ENCODE peak calls at places on chromosome 7, in six cellular contexts. G is GM12878, J is HepG2, H is GM12891, O is K562, S is H1. I is an unnamed sample.

GRCh38 chr7:46360811-46361210 is 439.7 kb upstream of the IGFBP3 start:
- DNase-seq in J (no peak), S (no peak), O (no peak), G (no peak), H (no peak), I (no peak)

GRCh38 chr7:148045521-148045920 is 545.0 kb upstream of the C7orf33 start:
- DNase-seq in S (no peak), H (no peak), J (no peak), O (no peak), G (no peak), I (no peak)

GRCh38 chr7:130721486-130722277 is 12.3 kb downstream of the KLF14 start:
- DNase-seq in O (peak; percentile 77), S (peak; percentile 60), J (peak; percentile 49), G (no peak), H (no peak), I (no peak)

GRCh38 chr7:2325028-2325625 is 10.9 kb upstream of the SNX8 start:
- DNase-seq in J (no peak), G (no peak), S (no peak), H (no peak), O (no peak), I (no peak)

GRCh38 chr7:123580406-123581161 is 21.0 kb upstream of the ASB15 start:
- DNase-seq in O (peak; percentile 43), S (no peak), J (peak; percentile 46), H (no peak), G (no peak), I (no peak)

GRCh38 chr7:152462995-152463713 is 27.4 kb upstream of the KMT2C start:
- DNase-seq in J (no peak), O (no peak), S (peak; percentile 89), H (no peak), G (no peak), I (no peak)

GRCh38 chr7:106190589-106191330 is 78.6 kb upstream of the SYPL1 start:
- DNase-seq in O (no peak), S (no peak), H (no peak), G (no peak), J (no peak), I (no peak)

GRCh38 chr7:28155019-28155660 is 25.5 kb downstream of the JAZF1 start:
- DNase-seq in S (no peak), H (peak; percentile 35), J (no peak), G (peak; percentile 78), O (no peak), I (no peak)

GRCh38 chr7:28847681-28848080 is 110.4 kb downstream of the TRIL start:
- DNase-seq in G (no peak), H (no peak), J (no peak), O (no peak), S (no peak), I (no peak)

GRCh38 chr7:112946350-112946749 is 140.3 kb downstream of the GPR85 start:
- DNase-seq in S (no peak), O (no peak), G (no peak), H (no peak), J (no peak), I (no peak)

DNA sequence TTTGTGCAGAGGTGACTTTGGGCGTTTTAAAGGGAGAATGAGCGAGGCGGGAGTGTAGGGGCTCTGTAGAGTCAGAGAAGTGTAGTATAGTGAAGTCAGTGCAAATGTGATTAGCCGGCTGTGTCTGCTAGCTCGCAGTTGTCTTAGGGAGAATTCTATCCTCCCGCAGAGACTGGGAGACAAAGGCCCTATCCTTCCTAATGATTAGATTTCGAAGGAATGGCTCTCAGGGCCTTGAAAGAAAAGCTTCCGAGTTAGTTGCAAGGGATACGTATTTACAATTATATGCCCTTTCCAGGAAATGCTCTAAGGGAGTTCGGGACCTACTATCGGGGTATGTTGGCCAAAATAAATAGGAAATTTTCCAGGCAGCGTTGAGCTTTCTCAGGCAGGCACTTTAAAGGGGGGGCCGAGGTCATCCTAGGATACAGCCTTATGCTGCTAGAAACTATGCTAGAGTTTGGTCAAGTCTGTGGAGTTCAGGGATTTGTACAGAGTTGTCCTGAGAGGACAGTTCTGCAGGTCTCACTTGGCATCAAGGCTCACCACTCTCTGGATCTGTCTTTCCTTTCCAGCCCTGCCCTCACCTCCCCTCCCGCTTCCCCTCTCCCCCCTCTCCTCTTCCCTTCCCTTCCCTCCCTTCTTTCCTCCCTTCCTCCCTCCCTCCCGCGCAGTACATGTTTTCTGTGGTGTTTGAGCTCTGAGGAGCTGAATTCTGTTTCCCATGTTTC is 850 bp downstream of the MRPL32 start:
- DNase-seq in G (no peak), J (no peak), H (no peak), S (no peak), O (peak; percentile 36), I (no peak)
- TF ChIP-seq TAF1 in G (no peak), J (no peak), H (no peak), S (no peak), O (no peak), I (no peak)

DNA sequence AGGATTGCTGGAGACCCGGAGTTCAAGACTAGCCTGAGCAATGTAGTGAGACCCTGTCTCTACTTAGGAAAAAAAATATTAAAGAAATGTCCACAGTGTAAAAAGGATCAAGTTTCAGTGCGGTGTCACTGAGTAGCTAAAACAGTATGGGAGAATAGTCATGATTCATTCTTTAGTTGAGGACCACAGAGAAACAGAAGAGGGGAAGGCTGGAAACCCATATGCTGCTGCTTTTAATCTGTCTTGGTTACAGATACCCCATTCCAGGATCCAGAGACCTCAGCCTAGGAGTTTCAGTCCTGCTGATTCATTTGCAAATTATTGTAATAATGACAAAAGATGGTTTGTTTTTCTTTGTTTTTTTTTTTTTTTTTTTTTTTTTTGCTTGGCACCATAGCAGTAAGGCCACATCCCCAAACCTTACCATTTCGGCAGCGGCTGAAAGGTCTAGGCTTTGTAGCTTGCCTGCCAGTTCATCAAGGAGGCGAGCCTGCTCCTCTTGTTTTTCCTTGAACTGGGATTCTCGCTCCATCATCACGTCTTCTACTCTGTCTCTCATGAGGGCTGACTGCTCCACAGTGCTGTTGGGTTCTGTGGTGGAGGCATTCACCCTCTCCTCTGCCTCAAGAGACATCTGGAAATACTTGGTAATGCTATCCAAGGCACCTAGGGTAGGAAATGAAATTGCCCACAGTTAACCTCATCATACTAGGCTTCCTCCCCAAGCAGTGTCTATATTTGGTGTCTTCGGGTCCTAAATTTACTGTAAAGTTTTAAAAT is 44.2 kb downstream of the DLD start:
- DNase-seq in O (no peak), G (no peak), S (no peak), H (no peak), J (no peak), I (no peak)
- TF ChIP-seq POLR2A in O (peak; percentile 27), G (no peak), S (no peak), H (no peak), J (no peak), I (no peak)

GRCh38 chr7:101854084-101854865 is 36.8 kb downstream of the CUX1 start:
- DNase-seq in G (no peak), J (no peak), S (no peak), O (no peak), H (no peak), I (no peak)
- TF ChIP-seq TAF1 in G (no peak), J (no peak), S (no peak), O (no peak), H (no peak), I (no peak)

DNA sequence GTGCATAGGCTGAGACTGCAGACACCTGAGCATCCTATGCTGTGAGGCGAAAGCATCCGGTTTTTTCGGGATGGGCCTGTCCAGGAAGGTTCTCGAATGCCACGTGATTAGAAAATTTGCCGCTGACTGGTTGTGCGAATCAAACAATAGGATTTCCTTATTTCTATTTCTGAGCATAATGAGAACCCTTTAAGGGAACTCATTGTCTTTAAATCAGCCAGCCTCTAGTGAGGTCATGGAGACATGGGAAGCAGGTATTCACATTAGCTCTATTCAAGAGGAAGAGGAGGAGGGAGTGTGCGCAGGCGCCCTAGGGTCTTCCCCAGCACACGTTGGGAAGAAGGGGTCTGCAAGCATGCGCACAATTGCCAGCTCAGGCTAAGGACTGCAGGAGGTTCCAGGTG is 5.6 kb downstream of the GIMAP1 start:
- DNase-seq in S (no peak), H (no peak), G (no peak), O (no peak), J (no peak), I (no peak)
- TF ChIP-seq POLR2A in S (no peak), H (no peak), G (no peak), O (no peak), J (no peak), I (no peak)

DNA sequence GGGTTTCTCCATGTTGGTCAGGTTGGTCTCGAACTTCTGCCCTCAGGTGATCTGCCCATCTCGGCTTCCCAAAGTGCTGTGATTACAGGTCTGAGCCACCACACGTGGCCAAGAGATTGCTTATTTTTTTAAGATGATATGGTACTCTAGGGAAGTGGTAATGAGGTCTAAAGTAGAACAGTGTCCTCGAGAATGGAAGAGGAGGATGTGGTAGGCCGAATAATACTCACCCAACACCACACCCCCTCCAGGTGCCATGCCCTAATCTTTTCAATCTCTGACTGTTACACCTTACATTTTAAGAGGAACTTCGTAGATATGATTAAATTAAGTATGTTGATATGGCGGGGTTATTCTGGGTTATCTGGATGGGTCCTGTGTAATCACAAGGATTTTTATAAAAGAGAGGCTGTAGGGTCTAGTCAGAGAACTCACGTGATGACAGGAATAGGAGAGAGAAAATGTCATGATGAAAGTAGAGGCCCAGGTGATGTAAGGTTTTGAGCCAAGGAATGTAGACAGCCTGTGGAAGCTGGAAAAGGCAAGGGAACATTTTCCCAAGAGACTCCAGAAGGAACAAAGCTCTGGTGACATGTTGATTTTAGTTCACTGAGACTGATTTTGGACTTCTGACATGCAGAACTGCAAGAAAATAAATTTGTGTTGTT is 29.5 kb downstream of the CDK13 start:
- DNase-seq in G (no peak), O (no peak), S (no peak), H (no peak), J (no peak), I (no peak)
- TF ChIP-seq TAF1 in G (no peak), O (no peak), S (no peak), H (no peak), J (no peak), I (no peak)